ENCODE peak calls at places on chromosomes 5 and 9, in five cellular contexts. G is fibroblast of lung, F is lower leg skin, W is Peyer's patch, E is cardiac muscle cell. U is an unnamed sample.

GRCh38 chr9:76333964-76334363 is 60.3 kb downstream of the RFK start:
- DNase-seq in G (no peak), F (no peak), W (no peak), E (no peak), U (no peak)

GRCh38 chr9:19457694-19458009 is 48.8 kb downstream of the ACER2 start:
- DNase-seq in G (no peak), F (no peak), W (no peak), E (no peak), U (no peak)

GRCh38 chr9:69178583-69179011 is 4.5 kb downstream of the TJP2 start:
- DNase-seq in G (no peak), F (no peak), W (no peak), E (no peak), U (peak)

GRCh38 chr9:130833324-130833990 is 1.6 kb upstream of the ABL1 start:
- DNase-seq in G (peak), F (no peak), W (no peak), E (no peak), U (peak)

GRCh38 chr9:87514136-87514535 is 16.5 kb downstream of the DAPK1 start:
- DNase-seq in G (no peak), F (no peak), W (no peak), E (no peak), U (no peak)

GRCh38 chr5:95861221-95861857 is 38.8 kb upstream of the GLRX start:
- DNase-seq in G (peak), F (peak), W (no peak), E (peak), U (peak)

GRCh38 chr5:80266566-80266965 is 10.7 kb upstream of the SERINC5 start:
- DNase-seq in G (no peak), F (no peak), W (no peak), E (no peak), U (no peak)

GRCh38 chr5:107889387-107889786 is 218.7 kb upstream of the EFNA5 start:
- DNase-seq in G (no peak), F (no peak), W (no peak), E (no peak), U (no peak)

GRCh38 chr5:109455598-109456096 is 45.9 kb upstream of the PJA2 start:
- DNase-seq in G (peak), F (peak), W (no peak), E (peak), U (peak)

GRCh38 chr5:149680810-149681221 is 49.3 kb upstream of the PPARGC1B start:
- DNase-seq in G (no peak), F (peak), W (no peak), E (peak), U (no peak)

GRCh38 chr9:31799953-31800609 is 584.4 kb upstream of the ACO1 start:
- DNase-seq in G (peak), F (no peak), W (no peak), E (peak), U (no peak)

GRCh38 chr9:98790601-98791146 is 5.7 kb downstream of the ANKS6 start:
- DNase-seq in G (no peak), F (no peak), W (no peak), E (no peak), U (no peak)

GRCh38 chr5:43221502-43221901 is 29.5 kb downstream of the NIM1K start:
- DNase-seq in G (no peak), F (no peak), W (no peak), E (no peak), U (no peak)

GRCh38 chr9:83034026-83034425 is 28.9 kb downstream of the RASEF start:
- DNase-seq in G (no peak), F (no peak), W (no peak), E (no peak), U (no peak)

GRCh38 chr5:158812381-158812780 is 287.3 kb downstream of the EBF1 start:
- DNase-seq in G (no peak), F (no peak), W (no peak), E (no peak), U (no peak)

GRCh38 chr9:18994263-18994916 is 38.6 kb downstream of the SAXO1 start:
- DNase-seq in G (no peak), F (no peak), W (no peak), E (no peak), U (no peak)

GRCh38 chr5:170470808-170471404 is 32.9 kb upstream of the KCNIP1 start:
- DNase-seq in G (no peak), F (no peak), W (no peak), E (no peak), U (no peak)
- TF ChIP-seq CTCF in G (no peak), F (no peak), W (no peak), E (no peak), U (no peak)

GRCh38 chr9:78826521-78826920 is 529.6 kb downstream of the PSAT1 start:
- DNase-seq in G (no peak), F (no peak), W (no peak), E (no peak), U (no peak)

GRCh38 chr9:78821126-78821822 is 524.3 kb downstream of the PSAT1 start:
- DNase-seq in G (peak), F (no peak), W (no peak), E (peak), U (peak)
- TF ChIP-seq CTCF in G (peak), F (no peak), W (peak), E (peak), U (peak)

GRCh38 chr5:106699198-106699597 is 971.5 kb downstream of the EFNA5 start:
- DNase-seq in G (no peak), F (no peak), W (no peak), E (peak), U (no peak)
- TF ChIP-seq CTCF in G (no peak), F (no peak), W (no peak), E (no peak), U (no peak)

GRCh38 chr9:97741947-97742346 is 44.8 kb upstream of the XPA start:
- DNase-seq in G (no peak), F (no peak), W (no peak), E (no peak), U (no peak)

GRCh38 chr9:97737429-97737828 is 40.3 kb upstream of the XPA start:
- DNase-seq in G (no peak), F (no peak), W (no peak), E (no peak), U (no peak)

GRCh38 chr9:97742545-97742944 is 45.4 kb upstream of the XPA start:
- DNase-seq in G (no peak), F (no peak), W (no peak), E (no peak), U (no peak)

GRCh38 chr9:97744710-97745708 is 47.9 kb upstream of the XPA start:
- DNase-seq in G (no peak), F (no peak), W (no peak), E (peak), U (peak)

DNA sequence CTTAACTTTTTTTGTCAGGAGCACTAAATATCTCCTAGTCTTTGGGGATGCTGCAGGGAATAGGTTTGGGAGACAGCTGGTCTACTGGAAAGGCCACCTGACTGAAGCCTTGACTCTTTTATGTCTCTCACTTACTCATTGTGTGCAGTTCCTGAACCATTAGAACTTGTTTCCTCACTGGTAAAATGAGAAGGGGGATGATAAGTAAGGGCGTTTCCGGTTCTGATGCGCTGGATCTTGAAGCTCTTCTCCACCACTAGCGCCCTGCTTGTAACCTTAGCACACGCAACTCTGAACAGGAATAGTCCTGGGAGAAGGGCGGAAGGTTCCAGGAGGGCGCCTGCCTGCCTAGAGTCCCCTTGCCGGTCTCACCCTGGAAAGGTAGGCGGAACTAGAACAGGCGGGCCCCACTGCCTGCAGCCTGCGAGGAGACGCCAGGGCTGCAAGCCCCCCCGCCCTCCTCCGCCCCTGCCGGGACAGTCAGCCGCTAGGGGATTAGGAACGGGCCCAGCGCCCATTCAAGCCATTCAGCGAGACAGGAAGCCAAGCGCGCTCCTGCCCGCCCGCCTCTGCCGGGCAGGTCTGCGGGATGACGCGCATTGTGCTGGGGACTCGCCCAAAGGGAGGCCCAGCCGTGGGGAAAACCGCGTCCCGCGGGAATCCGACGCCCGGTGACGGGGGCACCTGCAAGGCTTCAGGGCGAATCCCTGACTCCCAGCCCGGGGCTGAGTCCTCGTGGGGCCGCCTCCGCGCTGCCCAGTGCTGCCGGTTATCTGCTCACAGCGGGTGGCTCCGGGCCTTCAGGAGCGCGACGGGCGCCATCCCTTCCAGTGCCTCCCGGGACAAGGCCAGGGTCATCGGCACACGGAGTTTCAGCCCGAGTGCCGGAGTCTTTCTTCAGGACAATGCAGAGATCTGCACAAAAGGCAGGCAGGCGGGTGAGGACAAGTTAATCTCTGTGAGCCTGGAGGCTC is 44.0 kb upstream of the XPA start:
- DNase-seq in G (peak), F (no peak), W (peak), E (peak), U (peak)
- TF ChIP-seq CTCF in G (no peak), F (no peak), W (no peak), E (peak), U (peak)

GRCh38 chr5:170632266-170632984 is 128.6 kb downstream of the KCNIP1 start:
- DNase-seq in G (no peak), F (no peak), W (no peak), E (no peak), U (no peak)
- TF ChIP-seq CTCF in G (no peak), F (no peak), W (no peak), E (no peak), U (no peak)

DNA sequence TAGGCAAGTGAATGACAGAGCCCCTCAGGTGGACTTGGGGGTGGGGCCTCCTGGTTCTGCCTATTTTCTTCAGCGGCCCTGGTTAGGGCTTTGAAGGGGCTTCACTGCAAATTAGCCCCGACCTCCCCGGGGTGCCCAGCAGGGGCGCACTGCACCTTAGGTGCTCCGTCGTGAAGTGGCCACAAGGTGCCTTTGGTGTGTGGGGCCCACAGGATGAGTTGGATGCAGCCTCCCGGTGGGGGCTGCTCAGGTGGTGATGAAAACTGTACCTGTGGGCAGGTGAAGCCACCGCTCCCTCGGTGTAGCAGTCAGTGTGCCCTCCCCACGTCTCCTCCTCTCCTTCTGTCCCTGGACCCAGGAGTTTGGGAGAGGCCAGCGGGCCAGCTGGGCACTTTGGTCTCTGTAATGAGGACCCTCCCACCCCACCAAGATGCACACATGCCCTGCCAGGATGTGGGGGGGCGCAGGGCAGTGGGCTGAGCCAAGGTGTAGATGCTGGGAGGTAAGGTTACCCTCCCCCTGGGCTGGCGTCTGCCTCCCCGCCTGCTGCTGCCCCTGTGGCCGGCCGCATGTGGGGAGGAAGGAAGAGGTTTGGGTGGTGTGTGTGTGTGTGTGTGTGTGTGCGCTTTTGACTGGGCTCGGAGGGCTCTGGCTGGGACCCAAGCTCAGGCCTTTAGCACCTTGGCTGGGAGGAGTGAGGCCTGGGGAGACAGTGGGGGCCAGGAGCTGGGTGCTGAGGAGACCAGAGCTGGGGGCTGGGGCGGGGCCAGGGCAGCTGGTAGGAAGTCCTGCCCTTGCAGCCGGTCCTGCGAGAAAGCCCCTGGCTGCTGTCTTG is 55.6 kb downstream of the RXRA start:
- DNase-seq in G (no peak), F (no peak), W (peak), E (no peak), U (no peak)
- TF ChIP-seq CTCF in G (no peak), F (no peak), W (peak), E (no peak), U (peak)

GRCh38 chr5:115888027-115888426 is 46.3 kb downstream of the AP3S1 start:
- DNase-seq in G (peak), F (no peak), W (no peak), E (no peak), U (peak)
- TF ChIP-seq CTCF in G (peak), F (no peak), W (peak), E (peak), U (peak)